ENCODE peak calls at places on chromosome 21, in four cellular contexts. K, Q, S and W are unnamed samples. For H3K4me1, the result is how much of the 10 kb centered on the place peaks cover.

GRCh38 chr21:46569071-46569470 is 35.8 kb downstream of the S100B start:
- DNase-seq in Q (no peak), S (no peak), K (no peak), W (no peak)

GRCh38 chr21:41369105-41369914 is 7.5 kb downstream of the MX2 start:
- DNase-seq in Q (no peak), S (no peak), K (peak), W (peak)

GRCh38 chr21:32595431-32595830 is 10.1 kb upstream of the TCP10L start:
- DNase-seq in K (no peak), Q (no peak), S (no peak), W (no peak)

GRCh38 chr21:41564871-41565281 is 56.9 kb upstream of the TMPRSS2 start:
- DNase-seq in K (no peak), S (no peak), Q (peak), W (no peak)

GRCh38 chr21:39529026-39529425 is 77.3 kb downstream of the SH3BGR start:
- DNase-seq in K (no peak), Q (no peak), S (no peak), W (no peak)

GRCh38 chr21:44994016-44994365 is 54.2 kb downstream of the SLX9 start:
- DNase-seq in K (no peak), Q (no peak), S (no peak), W (no peak)

GRCh38 chr21:26686278-26686677 is 113.2 kb upstream of the CYYR1 start:
- DNase-seq in S (peak), Q (no peak), K (no peak), W (peak)

GRCh38 chr21:42199488-42200463 is 19.2 kb upstream of the ABCG1 start:
- DNase-seq in Q (no peak), K (no peak), S (no peak), W (no peak)

GRCh38 chr21:45111703-45112102 is 37.3 kb downstream of the ADARB1 start:
- DNase-seq in S (no peak), Q (no peak), K (no peak), W (no peak)

GRCh38 chr21:41621523-41621922 is 113.6 kb upstream of the TMPRSS2 start:
- DNase-seq in S (no peak), K (no peak), Q (no peak), W (no peak)

GRCh38 chr21:42455754-42456440 is 40.1 kb downstream of the RSPH1 start:
- DNase-seq in Q (no peak), K (no peak), S (no peak), W (no peak)

GRCh38 chr21:31218830-31219608 is 125.0 kb downstream of the TIAM1 start:
- DNase-seq in S (no peak), Q (peak), K (peak), W (no peak)

GRCh38 chr21:37769656-37770055 is 146.6 kb downstream of the KCNJ6 start:
- DNase-seq in K (no peak), S (no peak), Q (no peak), W (peak)

GRCh38 chr21:37766104-37766503 is 150.2 kb downstream of the KCNJ6 start:
- DNase-seq in Q (no peak), S (no peak), K (no peak), W (no peak)

GRCh38 chr21:37765501-37765900 is 150.8 kb downstream of the KCNJ6 start:
- DNase-seq in S (no peak), Q (no peak), K (no peak), W (no peak)

GRCh38 chr21:37770496-37770895 is 145.8 kb downstream of the KCNJ6 start:
- DNase-seq in S (no peak), K (no peak), Q (no peak), W (no peak)

GRCh38 chr21:37767984-37768383 is 148.3 kb downstream of the KCNJ6 start:
- DNase-seq in Q (no peak), S (no peak), K (no peak), W (no peak)
- H3K4me1 ChIP-seq in Q (under half), S (under half), K (under half), W (under half)

GRCh38 chr21:43721225-43721605 is 2.3 kb downstream of the PDXK start:
- DNase-seq in S (no peak), K (no peak), Q (no peak), W (no peak)
- H3K4me1 ChIP-seq in S (under half), K (under half), Q (under half), W (under half)

DNA sequence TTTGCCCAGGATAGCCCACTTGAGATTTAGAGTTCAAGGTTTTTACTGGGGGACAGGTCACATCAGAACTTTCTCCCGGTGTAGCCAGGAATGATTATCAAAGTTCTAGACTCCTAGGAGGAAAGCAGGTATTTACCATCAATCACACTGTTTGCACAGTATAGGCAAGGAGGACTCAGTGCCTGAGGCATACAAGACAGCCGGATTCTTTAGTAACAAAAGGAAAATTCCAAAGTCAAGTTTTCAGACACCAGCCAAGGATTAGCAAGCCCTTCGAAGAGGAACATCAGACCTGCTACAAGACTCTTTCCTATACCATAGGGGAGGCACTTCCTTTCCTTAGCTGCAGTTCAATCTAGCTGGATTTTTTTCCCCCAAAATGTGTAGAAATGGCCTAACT is 197.8 kb upstream of the USP25 start:
- DNase-seq in Q (no peak), S (no peak), K (no peak), W (peak)
- H3K4me1 ChIP-seq in Q (under half), S (under half), K (under half), W (under half)

GRCh38 chr21:38268859-38269566 is 12.2 kb downstream of the KCNJ15 start:
- DNase-seq in K (no peak), S (no peak), Q (no peak), W (no peak)

GRCh38 chr21:38273745-38274544 is 17.2 kb downstream of the KCNJ15 start:
- DNase-seq in S (no peak), K (peak), Q (no peak), W (no peak)

GRCh38 chr21:38269567-38269917 is 12.8 kb downstream of the KCNJ15 start:
- DNase-seq in K (no peak), Q (no peak), S (no peak), W (no peak)

GRCh38 chr21:38267991-38268858 is 11.4 kb downstream of the KCNJ15 start:
- DNase-seq in Q (peak), K (no peak), S (no peak), W (no peak)

GRCh38 chr21:38272215-38272614 is 15.4 kb downstream of the KCNJ15 start:
- DNase-seq in K (no peak), Q (no peak), S (no peak), W (no peak)
- H3K4me1 ChIP-seq in K (under half), Q (under half), S (under half), W (under half)

GRCh38 chr21:34109075-34109474 is 35.7 kb downstream of the MRPS6 start:
- DNase-seq in S (no peak), K (no peak), Q (no peak), W (no peak)

GRCh38 chr21:34107606-34108005 is 34.2 kb downstream of the MRPS6 start:
- DNase-seq in S (no peak), K (no peak), Q (no peak), W (no peak)

GRCh38 chr21:34110594-34111202 is 37.3 kb downstream of the MRPS6 start:
- DNase-seq in S (no peak), K (no peak), Q (no peak), W (no peak)

GRCh38 chr21:34100789-34101188 is 27.4 kb downstream of the MRPS6 start:
- DNase-seq in S (no peak), Q (no peak), K (no peak), W (no peak)

DNA sequence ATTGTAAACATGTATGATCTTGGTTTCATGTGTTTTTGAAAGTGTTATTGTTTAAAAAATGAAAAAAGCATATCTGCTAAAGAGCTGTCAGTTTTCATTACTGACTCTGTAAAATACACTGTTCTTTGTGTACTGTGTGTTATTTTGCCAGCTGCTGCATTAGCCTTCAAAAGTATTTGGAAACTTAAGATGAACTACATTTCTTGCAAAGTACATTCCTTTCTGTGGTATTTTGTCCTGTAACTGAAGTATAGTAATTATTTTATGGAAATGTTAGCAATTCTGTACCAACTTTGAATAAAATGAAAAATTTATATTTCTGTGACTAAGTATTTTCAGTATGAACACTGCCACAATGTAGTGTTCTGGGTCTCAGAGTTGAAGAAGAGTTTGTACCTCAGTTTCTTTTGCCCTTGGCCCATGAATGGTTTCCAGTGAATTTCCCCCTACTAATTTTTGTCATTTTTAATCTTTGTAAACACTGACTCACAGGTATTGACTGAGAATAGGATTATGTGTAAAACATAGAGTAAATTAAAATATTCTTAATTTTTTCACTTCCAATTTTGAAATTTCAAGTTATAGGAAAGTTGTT is 32.7 kb downstream of the MRPS6 start:
- DNase-seq in S (no peak), K (no peak), Q (no peak), W (no peak)
- H3K4me1 ChIP-seq in S (under half), K (under half), Q (under half), W (under half)